ENCODE peak calls at places on chromosomes 13 and 19, in six cellular contexts. A is cardiac muscle cell; V is ovary; Y is vagina; U is CD4-positive, CD25-positive, alpha-beta regulatory T cell; K is GM23248. D is an unnamed sample. For H3K36me3, the result is how much of the 10 kb centered on the place peaks cover.

GRCh38 chr13:98979012-98979411 is 1.1 kb upstream of the DOCK9 start:
- DNase-seq in A (no peak), V (no peak), Y (no peak), U (no peak), K (no peak), D (no peak)

GRCh38 chr19:2223391-2223790 is 12.7 kb downstream of the PLEKHJ1 start:
- DNase-seq in A (no peak), V (no peak), Y (no peak), U (no peak), K (no peak), D (no peak)

GRCh38 chr13:41008349-41008980 is 10.7 kb downstream of the ELF1 start:
- DNase-seq in A (no peak), V (no peak), Y (no peak), U (no peak), K (peak), D (no peak)

GRCh38 chr19:50341091-50341564 is 12.0 kb upstream of the KCNC3 start:
- DNase-seq in A (no peak), V (no peak), Y (no peak), U (no peak), K (no peak), D (no peak)

GRCh38 chr19:50239916-50240585 is 36.6 kb downstream of the MYH14 start:
- DNase-seq in A (no peak), V (no peak), Y (no peak), U (no peak), K (no peak), D (no peak)

GRCh38 chr19:44278181-44278690 is 18.6 kb downstream of the ZNF233 start:
- DNase-seq in A (no peak), V (no peak), Y (no peak), U (no peak), K (peak), D (no peak)

GRCh38 chr13:64164435-64164834 is 2748.8 kb upstream of the PCDH20 start:
- DNase-seq in A (no peak), V (peak), Y (no peak), U (no peak), K (no peak), D (no peak)

GRCh38 chr13:98450495-98451167 is 126.3 kb downstream of the STK24 start:
- DNase-seq in A (peak), V (no peak), Y (no peak), U (no peak), K (peak), D (peak)

GRCh38 chr19:48698046-48698445 is 2.3 kb downstream of the FUT2 start:
- DNase-seq in A (no peak), V (no peak), Y (no peak), U (no peak), K (peak), D (peak)

GRCh38 chr19:4343056-4343844 is at the start of gene MPND:
- DNase-seq in A (peak), V (peak), Y (no peak), U (peak), K (peak), D (peak)

GRCh38 chr19:33304760-33305647 is 2.7 kb upstream of the CEBPA start:
- DNase-seq in A (no peak), V (no peak), Y (no peak), U (no peak), K (no peak), D (peak)

GRCh38 chr13:39875583-39875982 is 220.1 kb downstream of the COG6 start:
- DNase-seq in A (no peak), V (no peak), Y (no peak), U (no peak), K (no peak), D (no peak)

GRCh38 chr13:26474286-26474685 is 83.2 kb upstream of the WASF3 start:
- DNase-seq in A (no peak), V (no peak), Y (peak), U (no peak), K (no peak), D (no peak)

GRCh38 chr13:113176822-113177221 is 18.4 kb downstream of the PROZ start:
- DNase-seq in A (no peak), V (no peak), Y (no peak), U (no peak), K (no peak), D (no peak)
- H3K36me3 ChIP-seq in A (under half), V (under half), Y (half or more), U (half or more), K (under half), D (under half)

DNA sequence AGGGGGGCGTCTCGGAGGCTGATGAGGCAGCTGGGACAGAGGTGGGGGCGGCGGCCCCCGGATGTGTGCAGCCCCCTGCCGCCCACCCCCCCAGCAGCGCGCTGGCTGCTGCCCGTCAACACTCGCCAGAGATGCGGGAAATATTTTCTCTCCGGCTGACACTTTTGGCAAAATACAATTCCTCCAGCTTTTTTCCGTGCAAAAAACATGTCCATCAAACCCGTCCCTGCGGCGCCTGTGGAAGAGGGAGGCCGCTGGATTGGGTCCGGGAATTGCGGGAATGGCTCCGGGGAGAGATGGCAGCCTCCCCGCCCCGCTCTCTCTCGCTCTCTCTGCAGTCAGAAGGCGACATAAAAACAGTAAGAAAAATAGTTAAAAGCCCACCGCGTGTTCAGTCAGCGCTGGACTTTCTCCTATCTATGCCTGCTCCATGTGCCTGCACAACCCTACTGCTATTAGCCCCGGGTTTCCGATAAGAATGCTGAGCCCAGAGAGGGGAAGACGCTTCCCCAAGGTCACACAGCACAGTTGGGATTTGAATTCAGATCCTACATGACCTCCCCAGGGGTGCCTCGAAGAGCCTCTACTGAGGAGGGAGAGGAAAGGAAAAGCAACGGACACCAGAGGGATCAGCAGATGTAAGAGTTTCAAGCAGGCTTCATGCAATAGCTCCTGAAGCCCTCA is 23.2 kb downstream of the ZNRF4 start:
- DNase-seq in A (no peak), V (no peak), Y (no peak), U (no peak), K (no peak), D (peak)
- H3K4me3 ChIP-seq in A (no peak), V (no peak), Y (no peak), U (no peak), K (no peak), D (no peak)

GRCh38 chr13:73060251-73061160 is 1.7 kb downstream of the KLF5 start:
- DNase-seq in A (no peak), V (peak), Y (no peak), U (no peak), K (peak), D (no peak)

GRCh38 chr13:73058741-73059459 is at the start of gene KLF5:
- DNase-seq in A (peak), V (peak), Y (peak), U (peak), K (peak), D (peak)

GRCh38 chr13:73061478-73062275 is 2.9 kb downstream of the KLF5 start:
- DNase-seq in A (no peak), V (no peak), Y (no peak), U (no peak), K (no peak), D (no peak)

GRCh38 chr13:73058432-73058740 is 419 bp upstream of the KLF5 start:
- DNase-seq in A (no peak), V (no peak), Y (no peak), U (no peak), K (no peak), D (no peak)

GRCh38 chr13:73059460-73060250 is 850 bp downstream of the KLF5 start:
- DNase-seq in A (peak), V (peak), Y (no peak), U (no peak), K (peak), D (peak)
- H3K36me3 ChIP-seq in A (under half), V (under half), Y (under half), U (under half), K (under half), D (under half)

GRCh38 chr19:342128-342455 is 2.5 kb downstream of the MIER2 start:
- DNase-seq in A (no peak), V (no peak), Y (no peak), U (no peak), K (no peak), D (no peak)

GRCh38 chr19:343451-343931 is 1.1 kb downstream of the MIER2 start:
- DNase-seq in A (no peak), V (no peak), Y (no peak), U (no peak), K (peak), D (peak)

GRCh38 chr19:342801-343421 is 1.7 kb downstream of the MIER2 start:
- DNase-seq in A (no peak), V (peak), Y (no peak), U (no peak), K (peak), D (no peak)

GRCh38 chr19:340620-341385 is 3.8 kb downstream of the MIER2 start:
- DNase-seq in A (no peak), V (no peak), Y (no peak), U (no peak), K (no peak), D (peak)

DNA sequence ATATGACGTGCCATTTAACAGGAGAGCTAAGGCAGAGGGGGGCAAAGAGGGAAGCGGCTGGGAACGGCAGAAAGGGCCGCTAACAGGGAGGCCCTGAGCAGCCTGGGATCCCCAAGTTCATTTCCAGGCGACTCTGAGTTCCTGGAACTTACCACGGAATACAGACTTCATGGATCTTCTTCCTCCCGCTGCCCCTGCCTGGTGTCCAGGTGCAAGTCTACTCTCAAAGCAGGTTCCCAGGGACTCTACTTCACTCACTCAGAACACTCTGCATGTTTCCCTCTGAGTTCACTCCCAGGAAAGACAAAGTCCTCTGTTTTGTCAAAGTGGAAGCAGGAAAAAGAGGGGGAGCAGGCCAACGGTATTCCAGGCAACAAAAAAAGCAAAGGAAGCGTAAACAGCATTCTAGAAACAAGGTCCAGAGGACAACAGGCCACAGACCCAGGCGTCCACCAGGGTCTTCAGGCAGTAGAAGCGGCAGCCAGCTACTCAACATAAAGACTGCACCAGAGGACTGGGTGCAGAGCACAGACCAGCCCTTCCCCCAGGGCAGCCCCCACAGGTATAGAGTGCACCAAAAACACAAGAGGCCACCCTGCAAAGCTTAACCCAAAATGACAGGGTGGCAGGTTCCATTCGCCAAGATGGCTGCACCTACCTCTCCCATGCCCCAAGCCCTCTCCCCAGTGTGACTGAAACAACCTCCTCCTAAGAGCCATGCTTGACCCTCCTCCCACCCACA is 3.0 kb downstream of the MIER2 start:
- DNase-seq in A (no peak), V (no peak), Y (no peak), U (no peak), K (no peak), D (no peak)
- H3K4me3 ChIP-seq in A (no peak), V (no peak), Y (no peak), U (no peak), K (peak), D (no peak)

DNA sequence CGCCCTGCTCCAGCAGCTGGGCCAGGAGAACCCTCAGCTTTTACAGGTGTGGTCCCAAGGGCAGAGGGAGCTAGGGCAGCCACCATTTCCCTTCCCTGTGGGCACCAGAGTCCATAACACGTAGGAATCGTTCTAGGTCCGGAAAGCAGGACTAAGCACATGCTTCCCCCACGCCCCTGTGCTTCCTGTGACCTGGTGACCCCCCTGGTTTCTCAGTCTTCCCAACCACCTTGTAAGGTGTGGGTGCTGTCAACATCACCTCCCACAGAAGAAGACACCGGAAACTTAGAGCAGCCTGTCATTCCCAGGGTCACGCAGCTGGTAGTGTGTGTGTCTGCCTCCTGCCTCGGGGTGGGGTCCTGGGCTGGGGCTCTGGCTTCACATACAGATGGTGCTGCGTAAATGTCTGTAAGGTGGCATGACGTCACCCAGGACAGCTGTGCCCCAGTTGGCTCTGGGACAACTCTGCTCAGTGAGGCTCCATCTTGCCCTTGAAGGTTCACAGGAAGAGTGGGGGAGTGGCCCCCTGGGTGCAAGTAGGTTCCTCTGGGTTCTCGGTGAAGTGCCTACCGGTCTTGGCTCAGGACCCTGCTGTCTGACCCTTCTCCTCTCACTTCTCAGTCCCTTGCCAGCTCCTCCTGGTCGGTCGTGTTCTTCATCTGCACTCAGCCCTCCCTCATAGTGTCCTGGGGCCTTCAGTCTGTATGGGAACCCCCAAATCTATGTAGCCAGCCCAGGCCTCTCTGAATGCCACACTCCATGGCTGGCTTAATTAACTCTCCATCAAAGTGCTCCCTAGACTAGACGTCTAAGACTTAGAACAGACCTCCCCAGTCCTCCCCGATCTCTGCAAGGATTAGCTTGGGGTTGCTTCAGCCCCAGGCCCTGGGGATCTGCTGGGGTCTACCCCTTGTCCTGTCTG is 4.0 kb downstream of the RAD23A start:
- DNase-seq in A (no peak), V (no peak), Y (no peak), U (no peak), K (peak), D (no peak)
- H3K36me3 ChIP-seq in A (under half), V (under half), Y (half or more), U (half or more), K (under half), D (under half)

GRCh38 chr13:101111894-101112293 is 304.4 kb downstream of the NALCN start:
- DNase-seq in A (no peak), V (no peak), Y (no peak), U (no peak), K (no peak), D (no peak)

GRCh38 chr13:101116381-101116780 is 299.9 kb downstream of the NALCN start:
- DNase-seq in A (no peak), V (no peak), Y (no peak), U (no peak), K (no peak), D (no peak)

GRCh38 chr13:101115762-101116161 is 300.5 kb downstream of the NALCN start:
- DNase-seq in A (no peak), V (no peak), Y (no peak), U (no peak), K (peak), D (no peak)

GRCh38 chr13:101121608-101122007 is 294.7 kb downstream of the NALCN start:
- DNase-seq in A (no peak), V (no peak), Y (no peak), U (no peak), K (no peak), D (no peak)

DNA sequence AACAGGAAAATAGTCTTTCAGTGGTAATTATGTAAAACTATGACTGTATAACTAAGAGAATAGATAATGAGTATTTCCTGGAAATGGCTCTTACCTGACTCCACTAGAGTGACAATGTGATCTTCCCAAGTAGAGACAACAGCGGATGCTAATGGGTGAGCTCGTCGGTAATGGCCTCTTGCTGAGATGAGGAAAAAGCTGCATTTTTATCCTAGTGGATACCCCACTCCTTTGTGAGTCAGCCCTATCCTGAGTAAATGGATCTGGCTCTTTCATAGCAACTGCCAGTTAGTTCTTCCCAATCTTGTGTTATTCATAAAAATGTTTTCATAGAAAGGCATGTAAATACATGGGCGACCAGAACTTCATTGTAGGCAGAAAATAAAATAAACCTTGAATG is 299.5 kb downstream of the NALCN start:
- DNase-seq in A (no peak), V (no peak), Y (no peak), U (no peak), K (no peak), D (no peak)
- H3K4me3 ChIP-seq in A (no peak), V (no peak), Y (no peak), U (no peak), K (no peak), D (no peak)

GRCh38 chr19:12672744-12673143 is 6.1 kb downstream of the WDR83 start:
- DNase-seq in A (no peak), V (no peak), Y (no peak), U (no peak), K (no peak), D (peak)

GRCh38 chr19:12676384-12676792 is 5.3 kb downstream of the DHPS start:
- DNase-seq in A (peak), V (peak), Y (no peak), U (peak), K (peak), D (peak)

GRCh38 chr19:12676928-12677327 is 4.8 kb downstream of the DHPS start:
- DNase-seq in A (no peak), V (no peak), Y (no peak), U (no peak), K (no peak), D (no peak)

GRCh38 chr19:12675377-12675776 is 6.3 kb downstream of the DHPS start:
- DNase-seq in A (no peak), V (no peak), Y (no peak), U (no peak), K (no peak), D (no peak)

DNA sequence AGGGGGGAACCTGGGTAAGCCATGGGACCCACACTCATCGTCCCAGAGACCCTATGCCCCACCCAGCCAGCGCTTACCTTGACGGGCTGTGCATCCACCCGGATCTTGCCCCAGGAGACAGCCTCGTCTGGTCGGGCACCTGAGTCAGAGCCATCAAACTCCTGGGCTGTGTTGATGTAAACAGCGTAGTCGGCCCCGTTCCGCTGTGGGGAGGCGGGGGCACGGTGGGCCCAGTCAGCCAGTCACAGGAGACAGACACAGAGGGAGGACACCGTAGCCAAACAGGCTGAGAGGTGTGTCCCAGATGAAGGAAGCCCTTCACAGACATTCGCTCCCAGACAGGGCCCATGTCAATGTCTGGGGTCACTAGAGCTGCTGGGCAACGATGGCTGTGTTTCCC is 5.7 kb downstream of the DHPS start:
- DNase-seq in A (no peak), V (no peak), Y (no peak), U (no peak), K (no peak), D (no peak)
- H3K36me3 ChIP-seq in A (under half), V (under half), Y (half or more), U (half or more), K (under half), D (under half)

GRCh38 chr19:18332917-18333530 is 7.4 kb upstream of the PGPEP1 start:
- DNase-seq in A (no peak), V (no peak), Y (no peak), U (no peak), K (no peak), D (peak)

GRCh38 chr19:18328340-18329034 is 5.6 kb upstream of the LSM4 start:
- DNase-seq in A (peak), V (peak), Y (no peak), U (peak), K (peak), D (peak)

GRCh38 chr19:18330865-18331264 is 8.0 kb upstream of the LSM4 start:
- DNase-seq in A (no peak), V (no peak), Y (no peak), U (no peak), K (no peak), D (no peak)

GRCh38 chr19:18326772-18327171 is 3.9 kb upstream of the LSM4 start:
- DNase-seq in A (no peak), V (no peak), Y (no peak), U (no peak), K (no peak), D (no peak)

DNA sequence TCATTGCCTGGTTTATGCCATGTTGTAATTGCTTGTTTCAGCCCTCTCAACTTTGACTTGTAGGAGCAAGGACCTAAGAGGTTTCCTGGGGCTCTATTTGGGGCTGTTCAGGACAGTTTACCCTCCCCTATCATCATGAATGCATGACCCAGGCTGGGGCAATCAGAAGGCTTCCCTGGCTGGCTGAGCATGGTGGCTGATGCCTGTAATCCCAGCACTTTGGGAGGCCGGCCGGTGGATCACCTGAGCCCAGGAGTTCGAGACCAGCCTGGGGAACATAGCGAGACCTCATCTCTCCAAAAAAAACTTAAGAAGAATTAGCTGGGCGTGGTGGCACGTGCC is 6.1 kb upstream of the LSM4 start:
- DNase-seq in A (no peak), V (no peak), Y (no peak), U (no peak), K (no peak), D (no peak)
- H3K4me3 ChIP-seq in A (peak), V (no peak), Y (peak), U (peak), K (peak), D (peak)

D was measured in H7.